ENCODE peak calls at places on chromosomes 3 and 15, in six cellular contexts. D is pancreas, U is H9, A is left ventricle myocardium inferior, N is A673, I is tibial nerve. T is an unnamed sample. For H3K4me1, the result is how much of the 10 kb centered on the place peaks cover.

GRCh38 chr3:128794067-128794768 is 68.2 kb downstream of the RAB7A start:
- DNase-seq in A (no peak), D (no peak), I (no peak), N (peak), U (no peak), T (no peak)

GRCh38 chr3:148820885-148821284 is 6.7 kb upstream of the CPB1 start:
- DNase-seq in I (no peak), U (peak), N (no peak), A (no peak), D (no peak), T (no peak)

GRCh38 chr3:27642796-27643195 is 79.3 kb downstream of the EOMES start:
- DNase-seq in I (no peak), U (no peak), D (no peak), N (no peak), A (no peak), T (no peak)

GRCh38 chr3:184880616-184881015 is 68.7 kb downstream of the VPS8 start:
- DNase-seq in N (no peak), A (no peak), U (no peak), I (no peak), D (no peak), T (no peak)

GRCh38 chr15:95327661-95328060 is 1002.8 kb upstream of the NR2F2 start:
- DNase-seq in I (peak), U (no peak), N (no peak), A (no peak), D (no peak), T (no peak)

GRCh38 chr3:49689046-49689886 is at the start of the genes MST1 and RNF123:
- DNase-seq in U (peak), A (peak), D (peak), I (peak), N (peak), T (peak)

GRCh38 chr3:167032267-167032876 is 347.7 kb downstream of the ZBBX start:
- DNase-seq in I (no peak), A (no peak), N (peak), U (no peak), D (peak), T (peak)

GRCh38 chr3:128123231-128123537 is 428 bp downstream of the RUVBL1 start:
- DNase-seq in N (no peak), U (no peak), A (no peak), D (no peak), I (no peak), T (peak)

GRCh38 chr3:144843099-144843498 is 871.5 kb downstream of the DIPK2A start:
- DNase-seq in A (no peak), D (no peak), I (no peak), N (peak), U (no peak), T (no peak)

GRCh38 chr3:183697610-183698317 is at the start of gene YEATS2:
- DNase-seq in A (peak), N (peak), D (peak), U (peak), I (peak), T (peak)

GRCh38 chr3:107939621-107940236 is 151.1 kb downstream of the CD47 start:
- DNase-seq in D (no peak), N (no peak), A (no peak), U (no peak), I (no peak), T (no peak)

GRCh38 chr3:23263796-23264195 is 60.7 kb downstream of the UBE2E2 start:
- DNase-seq in A (no peak), U (no peak), I (no peak), N (no peak), D (no peak), T (no peak)

GRCh38 chr3:124951511-124952390 is 17.2 kb upstream of the MUC13 start:
- DNase-seq in A (no peak), D (no peak), U (no peak), I (no peak), N (no peak), T (no peak)

GRCh38 chr3:107690522-107691138 is 167.9 kb downstream of the BBX start:
- DNase-seq in D (no peak), I (peak), U (no peak), A (no peak), N (peak), T (peak)

GRCh38 chr3:13727890-13728289 is 152.0 kb downstream of the WNT7A start:
- DNase-seq in A (no peak), N (no peak), D (no peak), I (no peak), U (no peak), T (no peak)

GRCh38 chr3:172313671-172314070 is 134.6 kb downstream of the GHSR start:
- DNase-seq in I (no peak), N (no peak), U (no peak), D (no peak), A (no peak), T (no peak)

GRCh38 chr3:50370594-50370993 is 11.3 kb upstream of the TMEM115 start:
- DNase-seq in D (no peak), N (peak), A (no peak), I (no peak), U (no peak), T (no peak)

GRCh38 chr15:58383876-58384275 is 47.9 kb upstream of the LIPC start:
- DNase-seq in N (peak), I (no peak), A (no peak), U (peak), D (no peak), T (no peak)

GRCh38 chr3:23961913-23962312 is 16.8 kb downstream of the NR1D2 start:
- DNase-seq in D (no peak), A (no peak), N (no peak), I (no peak), U (no peak), T (no peak)

GRCh38 chr3:168024537-168024941 is 71.2 kb downstream of the GOLIM4 start:
- DNase-seq in U (no peak), A (no peak), I (no peak), N (peak), D (no peak), T (peak)

GRCh38 chr15:38263996-38264395 is 11.4 kb downstream of the SPRED1 start:
- DNase-seq in U (no peak), A (no peak), D (no peak), N (no peak), I (no peak), T (no peak)

GRCh38 chr15:87604857-87605446 is 651.6 kb downstream of the NTRK3 start:
- DNase-seq in U (peak), I (no peak), A (no peak), N (peak), D (no peak), T (peak)

GRCh38 chr15:83248944-83249343 is 35.5 kb downstream of the BNC1 start:
- DNase-seq in I (no peak), D (no peak), A (no peak), U (no peak), N (no peak), T (no peak)

GRCh38 chr3:66376568-66376967 is 124.3 kb downstream of the LRIG1 start:
- DNase-seq in I (peak), N (no peak), U (no peak), D (peak), A (no peak), T (no peak)

GRCh38 chr15:40081691-40082194 is 26.9 kb downstream of the BMF start:
- DNase-seq in D (peak), A (peak), I (peak), U (peak), N (peak), T (peak)
- TF ChIP-seq CTCF in D (no peak), A (peak), I (no peak), U (peak), N (no peak), T (no peak)

DNA sequence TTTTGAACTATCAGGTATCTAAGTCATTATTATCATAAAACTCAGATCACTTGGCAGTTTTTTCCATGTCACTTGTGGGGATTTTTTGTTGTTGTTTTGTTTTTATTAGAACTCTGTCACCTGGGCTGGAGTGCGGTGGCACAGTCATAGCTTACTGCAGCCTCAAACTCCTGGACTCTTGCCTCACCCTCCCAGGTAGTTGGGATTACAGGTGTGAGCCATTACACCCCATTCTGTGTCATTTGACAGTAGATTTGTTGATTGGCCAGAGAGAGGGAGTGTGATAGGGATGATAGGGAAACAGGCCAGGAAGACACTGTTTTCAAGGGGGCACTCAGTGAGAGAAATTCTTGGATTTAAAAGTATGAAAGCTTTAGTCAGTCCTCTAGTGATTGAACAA is 54.7 kb upstream of the SCAANT1 start:
- DNase-seq in D (no peak), I (no peak), N (no peak), U (no peak), A (no peak), T (no peak)
- H3K4me1 ChIP-seq in D (under half), I (half or more), N (under half), U (under half), A (half or more), T (under half)

GRCh38 chr15:90099868-90100854 is 2.1 kb downstream of the IDH2 start:
- DNase-seq in D (peak), I (peak), A (no peak), U (no peak), N (no peak), T (peak)
- TF ChIP-seq CTCF in D (no peak), I (no peak), A (no peak), U (no peak), N (no peak), T (no peak)

GRCh38 chr3:186990282-186990681 is 60.0 kb downstream of the ST6GAL1 start:
- DNase-seq in D (no peak), U (no peak), A (no peak), I (no peak), N (no peak), T (no peak)
- H3K4me1 ChIP-seq in D (under half), U (under half), A (half or more), I (under half), N (under half), T (half or more)

DNA sequence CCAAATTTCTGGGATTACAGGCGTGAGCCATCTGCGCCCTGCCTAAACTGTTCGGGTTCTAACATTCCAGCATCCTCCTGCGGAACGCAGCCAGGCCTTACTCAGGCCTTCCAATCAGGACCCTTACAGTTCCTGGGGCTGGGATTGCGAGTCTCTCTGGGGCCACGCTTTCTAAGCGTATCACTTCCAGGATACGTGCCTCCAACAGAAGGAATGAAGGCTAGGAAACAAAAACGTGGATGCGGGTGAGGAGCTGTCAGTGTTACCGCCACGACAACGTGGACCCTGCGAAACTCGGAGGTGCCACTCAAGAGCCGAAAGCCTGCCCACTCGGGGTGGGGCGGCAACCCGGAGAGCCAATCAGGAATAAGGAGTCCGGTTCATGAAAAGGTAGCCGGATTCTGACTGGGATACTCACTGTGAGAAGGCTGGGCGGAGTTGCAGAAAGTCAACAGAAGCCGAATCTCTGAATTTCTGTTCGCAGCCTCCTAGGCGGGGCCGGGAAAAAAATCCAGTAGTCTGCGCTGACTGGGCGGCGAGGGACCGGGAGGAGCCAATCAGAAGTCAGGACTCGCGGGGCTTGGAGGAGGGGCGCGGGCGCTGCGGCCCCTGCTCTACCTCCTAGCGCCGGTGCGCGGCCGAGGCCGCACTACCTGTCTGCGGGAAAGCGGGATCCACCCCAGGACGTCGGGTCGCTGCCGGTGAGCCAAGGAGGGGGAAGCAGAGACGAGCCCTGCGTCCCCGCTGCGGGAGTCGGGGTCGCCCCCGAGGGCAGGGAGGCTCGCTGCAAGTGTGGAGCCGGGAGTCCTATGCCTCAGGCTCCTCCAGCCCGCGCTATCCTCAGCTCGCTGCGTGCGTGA is at the start of gene HYKK:
- DNase-seq in I (peak), N (peak), D (peak), U (peak), A (peak), T (peak)
- TF ChIP-seq CTCF in I (peak), N (peak), D (no peak), U (peak), A (peak), T (peak)

GRCh38 chr3:133124511-133124910 is 86.3 kb downstream of the TMEM108 start:
- DNase-seq in I (no peak), D (peak), U (no peak), A (peak), N (no peak), T (no peak)
- H3K4me1 ChIP-seq in I (under half), D (under half), U (under half), A (under half), N (under half), T (under half)

DNA sequence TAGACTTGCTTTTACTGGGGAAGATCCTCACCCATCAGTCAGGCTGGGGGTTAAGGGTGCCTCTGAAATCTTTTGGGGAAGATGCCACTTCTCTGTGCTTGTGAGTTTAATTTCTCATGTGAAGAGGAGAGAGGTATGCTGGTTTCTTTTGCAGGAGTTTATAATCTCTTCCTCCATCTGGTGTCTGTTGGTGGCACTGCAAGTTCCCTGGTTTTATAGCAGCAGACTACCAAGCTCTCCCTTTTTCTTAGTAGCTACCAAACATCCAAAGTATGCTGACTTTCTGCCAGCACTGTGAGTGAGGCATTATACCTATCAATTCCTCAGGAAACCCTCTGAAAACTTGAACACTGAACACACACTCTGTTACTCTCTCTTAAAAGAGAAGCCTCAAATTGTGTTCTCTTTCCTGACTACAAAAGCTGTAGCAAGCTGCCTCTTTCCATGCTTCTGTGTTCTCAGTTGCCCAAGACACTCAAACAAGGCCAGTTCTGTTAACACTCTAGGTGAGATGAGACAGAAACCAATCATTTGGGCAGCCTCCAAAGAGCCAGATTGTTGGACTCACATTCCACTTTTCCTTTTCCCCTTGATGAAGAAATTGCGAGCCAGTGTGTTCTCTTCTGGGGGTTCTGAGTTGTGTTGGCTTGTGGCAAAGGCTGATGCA is 299.5 kb downstream of the GAP43 start:
- DNase-seq in D (no peak), U (peak), N (peak), I (no peak), A (no peak), T (no peak)
- TF ChIP-seq CTCF in D (no peak), U (peak), N (peak), I (no peak), A (peak), T (peak)

GRCh38 chr15:31389576-31389975 is 62.9 kb downstream of the KLF13 start:
- DNase-seq in N (no peak), A (no peak), I (peak), D (no peak), U (no peak), T (no peak)
- H3K4me1 ChIP-seq in N (under half), A (under half), I (under half), D (under half), U (under half), T (under half)

GRCh38 chr3:157493627-157494550 is 9.3 kb downstream of the VEPH1 start:
- DNase-seq in N (peak), A (no peak), U (no peak), D (no peak), I (no peak), T (peak)
- TF ChIP-seq CTCF in N (peak), A (peak), U (peak), D (peak), I (peak), T (peak)